ENCODE peak calls at places on chromosomes 5 and 9, in six cellular contexts. One of them, this sample, is unnamed.

GRCh38 chr5:9468070-9468388 is 77.8 kb downstream of the SEMA5A start:
- DNase-seq in neuronal stem cell: no peak
- DNase-seq in left ventricle myocardium inferior: no peak
- DNase-seq in testis: no peak
- DNase-seq in Daoy: peak
- DNase-seq in B cell: no peak
- DNase-seq in this sample: no peak

GRCh38 chr9:36258989-36259315 is 704 bp upstream of the GNE start:
- DNase-seq in neuronal stem cell: no peak
- DNase-seq in left ventricle myocardium inferior: no peak
- DNase-seq in testis: no peak
- DNase-seq in Daoy: peak
- DNase-seq in B cell: no peak
- DNase-seq in this sample: no peak

GRCh38 chr5:64502181-64502580 is 3.6 kb upstream of the RGS7BP start:
- DNase-seq in neuronal stem cell: no peak
- DNase-seq in left ventricle myocardium inferior: no peak
- DNase-seq in testis: no peak
- DNase-seq in Daoy: no peak
- DNase-seq in B cell: no peak
- DNase-seq in this sample: no peak

GRCh38 chr5:55601209-55601618 is 66.5 kb upstream of the PLPP1 start:
- DNase-seq in neuronal stem cell: peak
- DNase-seq in left ventricle myocardium inferior: peak
- DNase-seq in testis: peak
- DNase-seq in Daoy: peak
- DNase-seq in B cell: no peak
- DNase-seq in this sample: peak

GRCh38 chr9:121529237-121529987 is 29.8 kb upstream of the GGTA1 start:
- DNase-seq in neuronal stem cell: no peak
- DNase-seq in left ventricle myocardium inferior: peak
- DNase-seq in testis: peak
- DNase-seq in Daoy: peak
- DNase-seq in B cell: no peak
- DNase-seq in this sample: no peak

GRCh38 chr9:134372621-134373267 is 46.5 kb downstream of the RXRA start:
- DNase-seq in neuronal stem cell: no peak
- DNase-seq in left ventricle myocardium inferior: peak
- DNase-seq in testis: peak
- DNase-seq in Daoy: peak
- DNase-seq in B cell: no peak
- DNase-seq in this sample: no peak

GRCh38 chr9:114697951-114698351 is 16.0 kb upstream of the TEX48 start:
- DNase-seq in neuronal stem cell: no peak
- DNase-seq in left ventricle myocardium inferior: no peak
- DNase-seq in testis: no peak
- DNase-seq in Daoy: no peak
- DNase-seq in B cell: no peak
- DNase-seq in this sample: no peak

GRCh38 chr5:35785601-35786085 is 71.0 kb upstream of the IL7R start:
- DNase-seq in neuronal stem cell: no peak
- DNase-seq in left ventricle myocardium inferior: no peak
- DNase-seq in testis: no peak
- DNase-seq in Daoy: peak
- DNase-seq in B cell: no peak
- DNase-seq in this sample: no peak

GRCh38 chr9:35828716-35829083 is at the start of gene FAM221B:
- DNase-seq in neuronal stem cell: peak
- DNase-seq in left ventricle myocardium inferior: peak
- DNase-seq in testis: peak
- DNase-seq in Daoy: no peak
- DNase-seq in B cell: no peak
- DNase-seq in this sample: peak

GRCh38 chr9:5835808-5836207 is 2.9 kb upstream of the ERMP1 start:
- DNase-seq in neuronal stem cell: no peak
- DNase-seq in left ventricle myocardium inferior: no peak
- DNase-seq in testis: no peak
- DNase-seq in Daoy: no peak
- DNase-seq in B cell: no peak
- DNase-seq in this sample: no peak

GRCh38 chr9:116632990-116633441 is 54.1 kb upstream of the TRIM32 start:
- DNase-seq in neuronal stem cell: no peak
- DNase-seq in left ventricle myocardium inferior: no peak
- DNase-seq in testis: no peak
- DNase-seq in Daoy: peak
- DNase-seq in B cell: no peak
- DNase-seq in this sample: no peak

GRCh38 chr5:39209924-39210323 is 9.4 kb downstream of the FYB1 start:
- DNase-seq in neuronal stem cell: no peak
- DNase-seq in left ventricle myocardium inferior: no peak
- DNase-seq in testis: no peak
- DNase-seq in Daoy: no peak
- DNase-seq in B cell: peak
- DNase-seq in this sample: no peak

GRCh38 chr5:143466632-143467031 is 63.1 kb upstream of the NR3C1 start:
- DNase-seq in neuronal stem cell: no peak
- DNase-seq in left ventricle myocardium inferior: no peak
- DNase-seq in testis: no peak
- DNase-seq in Daoy: no peak
- DNase-seq in B cell: no peak
- DNase-seq in this sample: no peak

GRCh38 chr9:754150-754931 is 87.2 kb upstream of the DMRT1 start:
- DNase-seq in neuronal stem cell: no peak
- DNase-seq in left ventricle myocardium inferior: no peak
- DNase-seq in testis: no peak
- DNase-seq in Daoy: no peak
- DNase-seq in B cell: no peak
- DNase-seq in this sample: no peak

GRCh38 chr9:107286057-107286456 is 3.0 kb downstream of the RAD23B start:
- DNase-seq in neuronal stem cell: no peak
- DNase-seq in left ventricle myocardium inferior: no peak
- DNase-seq in testis: no peak
- DNase-seq in Daoy: peak
- DNase-seq in B cell: no peak
- DNase-seq in this sample: no peak

GRCh38 chr5:153974131-153974812 is 64.4 kb downstream of the FAM114A2 start:
- DNase-seq in neuronal stem cell: no peak
- DNase-seq in left ventricle myocardium inferior: no peak
- DNase-seq in testis: peak
- DNase-seq in Daoy: peak
- DNase-seq in B cell: peak
- DNase-seq in this sample: peak

GRCh38 chr5:93311825-93312224 is 269.2 kb downstream of the NR2F1-AS1 start:
- DNase-seq in neuronal stem cell: no peak
- DNase-seq in left ventricle myocardium inferior: no peak
- DNase-seq in testis: peak
- DNase-seq in Daoy: no peak
- DNase-seq in B cell: no peak
- DNase-seq in this sample: no peak

GRCh38 chr5:52392321-52392720 is 395.4 kb upstream of the ITGA1 start:
- DNase-seq in neuronal stem cell: no peak
- DNase-seq in left ventricle myocardium inferior: no peak
- DNase-seq in testis: no peak
- DNase-seq in Daoy: no peak
- DNase-seq in B cell: no peak
- DNase-seq in this sample: peak

GRCh38 chr9:78021692-78022091 is 9.9 kb downstream of the GNAQ start:
- DNase-seq in neuronal stem cell: no peak
- DNase-seq in left ventricle myocardium inferior: peak
- DNase-seq in testis: peak
- DNase-seq in Daoy: no peak
- DNase-seq in B cell: no peak
- DNase-seq in this sample: no peak

GRCh38 chr5:170265527-170265926 is 32.0 kb downstream of the LCP2 start:
- DNase-seq in neuronal stem cell: no peak
- DNase-seq in left ventricle myocardium inferior: peak
- DNase-seq in testis: peak
- DNase-seq in Daoy: no peak
- DNase-seq in B cell: no peak
- DNase-seq in this sample: no peak

GRCh38 chr5:78600656-78601452 is 47.7 kb downstream of the LHFPL2 start:
- DNase-seq in neuronal stem cell: no peak
- DNase-seq in left ventricle myocardium inferior: no peak
- DNase-seq in testis: no peak
- DNase-seq in Daoy: peak
- DNase-seq in B cell: no peak
- DNase-seq in this sample: no peak